ENCODE peak calls at places on chromosomes 6 and 20, in ten cellular contexts. O, S, Q, M, U, R, X, C, D and V are unnamed samples.

GRCh38 chr20:44342240-44342639 is 5.4 kb downstream of the R3HDML start:
- DNase-seq in C (no peak), R (no peak), M (peak), X (no peak), Q (no peak), S (peak), O (peak), D (no peak), U (no peak), V (no peak)

GRCh38 chr20:59811681-59812171 is 121.7 kb downstream of the SYCP2 start:
- DNase-seq in X (no peak), Q (no peak), M (no peak), R (no peak), O (no peak), D (no peak), U (no peak), S (no peak), C (no peak), V (no peak)

GRCh38 chr6:46129301-46129633 is 522 bp upstream of the ENPP4 start:
- DNase-seq in R (no peak), C (no peak), M (no peak), X (no peak), Q (no peak), O (no peak), D (no peak), U (no peak), S (no peak), V (no peak)

GRCh38 chr6:25017486-25017885 is 81.7 kb upstream of the RIPOR2 start:
- DNase-seq in O (no peak), U (no peak), X (no peak), Q (no peak), S (no peak), D (no peak), C (no peak), R (no peak), M (peak), V (no peak)

GRCh38 chr20:53658973-53659372 is 65.3 kb upstream of the ZNF217 start:
- DNase-seq in R (no peak), U (no peak), C (no peak), X (no peak), O (no peak), Q (no peak), M (no peak), D (no peak), S (no peak), V (no peak)

GRCh38 chr6:1390805-1391511 is 1.6 kb downstream of the FOXF2 start:
- DNase-seq in S (no peak), D (no peak), U (no peak), Q (no peak), M (no peak), R (no peak), C (peak), X (no peak), O (no peak), V (no peak)

GRCh38 chr20:2762578-2763131 is 37.8 kb downstream of the CPXM1 start:
- DNase-seq in X (no peak), Q (no peak), S (no peak), D (no peak), U (no peak), M (peak), C (no peak), R (no peak), O (no peak), V (no peak)

GRCh38 chr6:108633436-108633835 is 72.7 kb downstream of the FOXO3 start:
- DNase-seq in Q (no peak), S (no peak), X (no peak), O (no peak), U (no peak), M (no peak), D (no peak), R (no peak), C (no peak), V (no peak)

GRCh38 chr6:89375427-89375868 is 22.9 kb upstream of the UBE2J1 start:
- DNase-seq in O (peak), R (peak), Q (peak), C (no peak), S (peak), X (peak), M (peak), D (peak), U (no peak), V (peak)

GRCh38 chr20:23049201-23049932 is at the start of gene THBD:
- DNase-seq in R (no peak), S (peak), Q (no peak), X (no peak), M (peak), C (no peak), U (peak), D (peak), O (no peak), V (peak)

GRCh38 chr6:108080010-108080780 is 5.7 kb upstream of the OSTM1 start:
- DNase-seq in U (no peak), O (peak), D (no peak), M (peak), S (no peak), C (peak), R (no peak), X (peak), Q (no peak), V (no peak)

GRCh38 chr20:12729326-12729725 is 279.4 kb upstream of the SPTLC3 start:
- DNase-seq in O (no peak), C (no peak), X (no peak), S (no peak), D (no peak), U (no peak), M (no peak), Q (no peak), R (no peak), V (no peak)

GRCh38 chr6:111367393-111368088 is 115.5 kb downstream of the REV3L start:
- DNase-seq in R (no peak), M (no peak), Q (no peak), O (no peak), X (no peak), U (no peak), S (peak), C (no peak), D (no peak), V (no peak)

GRCh38 chr6:166836785-166837718 is 119.3 kb downstream of the RNASET2 start:
- DNase-seq in D (no peak), R (no peak), C (no peak), U (no peak), O (no peak), M (no peak), Q (no peak), S (no peak), X (no peak), V (no peak)

GRCh38 chr6:129544892-129545612 is 164.9 kb downstream of the ARHGAP18 start:
- DNase-seq in U (no peak), Q (no peak), M (no peak), D (no peak), S (no peak), R (no peak), X (no peak), O (no peak), C (no peak), V (no peak)

GRCh38 chr6:96213768-96214167 is 198.0 kb downstream of the FUT9 start:
- DNase-seq in R (no peak), C (no peak), U (no peak), S (no peak), Q (no peak), X (no peak), M (no peak), D (no peak), O (no peak), V (no peak)

GRCh38 chr6:127952831-127953230 is 52.0 kb upstream of the THEMIS start:
- DNase-seq in Q (no peak), S (no peak), O (no peak), D (no peak), R (no peak), M (no peak), C (no peak), X (no peak), U (no peak), V (no peak)

GRCh38 chr6:134421496-134421895 is 103.6 kb upstream of the SGK1 start:
- DNase-seq in D (no peak), R (no peak), C (no peak), M (no peak), X (no peak), Q (no peak), O (peak), S (no peak), U (no peak), V (no peak)

GRCh38 chr20:40880716-40881104 is 147.9 kb upstream of the TOP1 start:
- DNase-seq in U (no peak), X (no peak), O (no peak), D (no peak), M (no peak), C (no peak), R (no peak), Q (no peak), S (no peak), V (no peak)

GRCh38 chr6:98653171-98653570 is 181.2 kb upstream of the POU3F2 start:
- DNase-seq in M (no peak), U (no peak), R (no peak), O (peak), Q (no peak), D (no peak), C (no peak), S (no peak), X (no peak), V (no peak)

GRCh38 chr6:4008324-4009047 is 70.5 kb downstream of the FAM217A start:
- DNase-seq in O (peak), R (peak), D (no peak), C (peak), Q (no peak), U (no peak), M (peak), X (peak), S (peak), V (no peak)

GRCh38 chr6:51949451-51949850 is 138.0 kb downstream of the PKHD1 start:
- DNase-seq in D (no peak), M (no peak), C (no peak), X (no peak), S (no peak), R (no peak), O (no peak), Q (no peak), U (no peak), V (no peak)

GRCh38 chr6:36662380-36662779 is 16.1 kb upstream of the CDKN1A start:
- DNase-seq in C (no peak), R (no peak), M (peak), U (no peak), O (no peak), Q (no peak), D (no peak), X (no peak), S (no peak), V (no peak)

GRCh38 chr20:10982692-10983091 is 308.9 kb upstream of the JAG1 start:
- DNase-seq in M (no peak), R (no peak), C (peak), Q (no peak), O (peak), U (peak), X (no peak), S (peak), D (no peak), V (peak)

GRCh38 chr6:35139470-35139869 is 1.7 kb downstream of the TCP11 start:
- DNase-seq in O (no peak), R (no peak), X (no peak), C (no peak), U (no peak), M (no peak), S (no peak), Q (no peak), D (no peak), V (no peak)

GRCh38 chr20:61043681-61044080 is 208.4 kb upstream of the CDH4 start:
- DNase-seq in O (no peak), Q (no peak), R (no peak), U (no peak), M (no peak), D (no peak), S (no peak), X (no peak), C (no peak), V (no peak)

GRCh38 chr6:53174996-53175395 is 26.4 kb upstream of the GCM1 start:
- DNase-seq in S (peak), R (no peak), D (no peak), Q (no peak), M (no peak), U (no peak), C (no peak), O (no peak), X (no peak), V (no peak)

GRCh38 chr6:108565893-108566292 is 5.2 kb downstream of the FOXO3 start:
- DNase-seq in O (peak), M (no peak), X (no peak), C (peak), Q (no peak), D (no peak), R (no peak), S (peak), U (no peak), V (no peak)